ENCODE peak calls at places on chromosomes 2 and 18, in six cellular contexts. L is stimulated activated CD8-positive, alpha-beta memory T cell treated with anti-CD3 and anti-CD28 coated beads, Interleukin-7, amount 100 ng/mL, for 4 hours; G is activated effector memory CD4-positive, alpha-beta T cell treated with anti-CD3 and anti-CD28 coated beads, Interleukin-2, amount 50 U/mL, for 16 hours; I is hepatocyte; Z is 8988T; V is AG09319. Y is an unnamed sample.

GRCh38 chr2:188984680-188985079 is 10.5 kb downstream of the COL3A1 start:
- DNase-seq in V (peak), I (peak), L (no peak), Z (no peak), G (no peak), Y (no peak)

GRCh38 chr18:45008694-45009372 is 328.1 kb downstream of the SETBP1 start:
- DNase-seq in L (no peak), I (no peak), V (no peak), Z (no peak), G (no peak), Y (no peak)

GRCh38 chr2:43026451-43027102 is 199.8 kb downstream of the ZFP36L2 start:
- DNase-seq in L (no peak), V (no peak), I (no peak), G (no peak), Z (no peak), Y (no peak)

GRCh38 chr2:36562245-36562644 is 35.7 kb downstream of the FEZ2 start:
- DNase-seq in L (no peak), G (no peak), I (no peak), Z (no peak), V (no peak), Y (no peak)

GRCh38 chr18:75728621-75729020 is 301.1 kb upstream of the SMIM21 start:
- DNase-seq in V (no peak), I (no peak), Z (no peak), G (no peak), L (no peak), Y (no peak)

GRCh38 chr18:8610442-8610801 is 1.2 kb downstream of the RAB12 start:
- DNase-seq in G (peak), Z (no peak), V (no peak), L (no peak), I (peak), Y (no peak)

GRCh38 chr2:86275384-86275799 is 62.0 kb downstream of the REEP1 start:
- DNase-seq in G (no peak), L (no peak), I (no peak), Z (no peak), V (no peak), Y (no peak)

GRCh38 chr2:155846249-155846648 is 486.3 kb downstream of the NR4A2 start:
- DNase-seq in I (no peak), V (no peak), Z (no peak), L (no peak), G (no peak), Y (no peak)

GRCh38 chr2:72573232-72573631 is 252.6 kb downstream of the EXOC6B start:
- DNase-seq in L (no peak), Z (no peak), I (no peak), V (no peak), G (no peak), Y (no peak)

GRCh38 chr2:96145028-96145939 is at the start of gene DUSP2:
- DNase-seq in G (peak), I (peak), L (peak), Z (peak), V (no peak), Y (peak)

GRCh38 chr2:42928692-42929576 is 136.6 kb upstream of the HAAO start:
- DNase-seq in Z (peak), G (no peak), V (no peak), I (peak), L (no peak), Y (no peak)

GRCh38 chr2:64467463-64467843 is 13.5 kb downstream of the LGALSL start:
- DNase-seq in Z (no peak), I (no peak), G (no peak), V (no peak), L (no peak), Y (peak)

GRCh38 chr2:173402405-173402974 is 47.8 kb downstream of the CDCA7 start:
- DNase-seq in V (peak), I (peak), G (peak), Z (no peak), L (peak), Y (peak)

GRCh38 chr2:102442967-102443828 is 20.2 kb downstream of the IL18RAP start:
- DNase-seq in I (peak), G (peak), L (peak), V (no peak), Z (no peak), Y (no peak)

GRCh38 chr2:134341476-134341875 is 87.6 kb downstream of the MGAT5 start:
- DNase-seq in G (no peak), V (no peak), Z (no peak), L (no peak), I (no peak), Y (no peak)

GRCh38 chr2:179893616-179894015 is 32.2 kb upstream of the ZNF385B start:
- DNase-seq in G (no peak), Z (no peak), I (no peak), V (no peak), L (no peak), Y (no peak)

GRCh38 chr2:239953418-239954061 is 71.6 kb downstream of the NDUFA10 start:
- DNase-seq in L (no peak), V (no peak), I (no peak), G (no peak), Z (no peak), Y (peak)

GRCh38 chr2:65710779-65711295 is 278.4 kb upstream of the SPRED2 start:
- DNase-seq in V (no peak), I (no peak), G (no peak), Z (no peak), L (no peak), Y (no peak)

GRCh38 chr18:79819951-79820351 is 22.2 kb downstream of the KCNG2 start:
- DNase-seq in Z (no peak), I (no peak), L (no peak), V (no peak), G (no peak), Y (no peak)

GRCh38 chr2:45860136-45861106 is 208.9 kb downstream of the PRKCE start:
- DNase-seq in V (peak), I (peak), G (no peak), Z (no peak), L (no peak), Y (peak)

GRCh38 chr2:96153991-96154431 is 8.8 kb upstream of the DUSP2 start:
- DNase-seq in V (no peak), I (peak), G (no peak), L (no peak), Z (no peak), Y (peak)

GRCh38 chr2:235709969-235710879 is 216.4 kb downstream of the AGAP1 start:
- DNase-seq in L (no peak), Z (no peak), V (no peak), I (no peak), G (no peak), Y (peak)

GRCh38 chr18:65788373-65788772 is 37.6 kb downstream of the CDH7 start:
- DNase-seq in Z (no peak), I (peak), G (no peak), V (no peak), L (no peak), Y (no peak)

GRCh38 chr2:185984670-185985069 is 246.1 kb downstream of the FSIP2 start:
- DNase-seq in L (no peak), V (no peak), G (no peak), I (no peak), Z (no peak), Y (no peak)

GRCh38 chr18:42159146-42159545 is 204.1 kb downstream of the PIK3C3 start:
- DNase-seq in G (no peak), I (no peak), V (no peak), L (no peak), Z (no peak), Y (no peak)

GRCh38 chr2:232477751-232478510 is 9.7 kb downstream of the ECEL1 start:
- DNase-seq in I (no peak), L (no peak), V (no peak), G (peak), Z (peak), Y (peak)

GRCh38 chr2:164066095-164066494 is 330.3 kb upstream of the FIGN start:
- DNase-seq in V (no peak), Z (no peak), L (no peak), G (no peak), I (no peak), Y (no peak)

GRCh38 chr2:188318161-188318749 is 26.6 kb downstream of the GULP1 start:
- DNase-seq in V (no peak), Z (no peak), G (no peak), I (no peak), L (no peak), Y (no peak)

GRCh38 chr2:129490666-129491065 is 488.8 kb upstream of the RAB6C start:
- DNase-seq in Z (no peak), G (no peak), L (no peak), V (no peak), I (peak), Y (no peak)

GRCh38 chr2:64950226-64951160 is 38.7 kb upstream of the SLC1A4 start:
- DNase-seq in G (no peak), I (no peak), L (no peak), V (no peak), Z (no peak), Y (no peak)

GRCh38 chr2:31233216-31233615 is 736 bp upstream of the EHD3 start:
- DNase-seq in G (no peak), L (no peak), V (no peak), Z (no peak), I (no peak), Y (no peak)

Y was measured in sigmoid colon.